ENCODE peak calls at places on chromosome 1, in seven cellular contexts. One of them, this sample, is unnamed.

GRCh38 chr1:40032240-40032891 is 8.2 kb upstream of the CAP1 start:
- DNase-seq in uterus: peak
- DNase-seq in tibial nerve: peak
- DNase-seq in adrenal gland: peak
- DNase-seq in esophagus muscularis mucosa: no peak
- DNase-seq in transverse colon: peak
- DNase-seq in K562: peak
- DNase-seq in this sample: peak

GRCh38 chr1:154767315-154768240 is 102.5 kb downstream of the KCNN3 start:
- DNase-seq in uterus: peak
- DNase-seq in tibial nerve: no peak
- DNase-seq in adrenal gland: no peak
- DNase-seq in esophagus muscularis mucosa: no peak
- DNase-seq in transverse colon: no peak
- DNase-seq in K562: no peak
- DNase-seq in this sample: no peak

GRCh38 chr1:45375104-45376090 is 35.2 kb upstream of the MUTYH start:
- DNase-seq in uterus: no peak
- DNase-seq in tibial nerve: no peak
- DNase-seq in adrenal gland: no peak
- DNase-seq in esophagus muscularis mucosa: no peak
- DNase-seq in transverse colon: no peak
- DNase-seq in K562: no peak
- DNase-seq in this sample: peak

GRCh38 chr1:5758859-5759578 is 233.2 kb downstream of the NPHP4 start:
- DNase-seq in uterus: no peak
- DNase-seq in tibial nerve: no peak
- DNase-seq in adrenal gland: no peak
- DNase-seq in esophagus muscularis mucosa: no peak
- DNase-seq in transverse colon: no peak
- DNase-seq in K562: no peak
- DNase-seq in this sample: no peak

GRCh38 chr1:84271452-84272273 is 29.8 kb upstream of the SAMD13 start:
- DNase-seq in uterus: no peak
- DNase-seq in tibial nerve: no peak
- DNase-seq in adrenal gland: no peak
- DNase-seq in esophagus muscularis mucosa: no peak
- DNase-seq in transverse colon: peak
- DNase-seq in K562: no peak
- DNase-seq in this sample: no peak

GRCh38 chr1:25064465-25065238 is 134.6 kb upstream of the RUNX3 start:
- DNase-seq in uterus: no peak
- DNase-seq in tibial nerve: no peak
- DNase-seq in adrenal gland: no peak
- DNase-seq in esophagus muscularis mucosa: no peak
- DNase-seq in transverse colon: no peak
- DNase-seq in K562: no peak
- DNase-seq in this sample: no peak

GRCh38 chr1:47707887-47708535 is 270.2 kb downstream of the FOXD2 start:
- DNase-seq in uterus: no peak
- DNase-seq in tibial nerve: no peak
- DNase-seq in adrenal gland: no peak
- DNase-seq in esophagus muscularis mucosa: no peak
- DNase-seq in transverse colon: peak
- DNase-seq in K562: no peak
- DNase-seq in this sample: no peak

GRCh38 chr1:39995973-39996393 is 41.0 kb downstream of the MFSD2A start:
- DNase-seq in uterus: no peak
- DNase-seq in tibial nerve: no peak
- DNase-seq in adrenal gland: no peak
- DNase-seq in esophagus muscularis mucosa: no peak
- DNase-seq in transverse colon: peak
- DNase-seq in K562: no peak
- DNase-seq in this sample: no peak

GRCh38 chr1:48616710-48617109 is 144.7 kb upstream of the SPATA6 start:
- DNase-seq in uterus: no peak
- DNase-seq in tibial nerve: no peak
- DNase-seq in adrenal gland: no peak
- DNase-seq in esophagus muscularis mucosa: no peak
- DNase-seq in transverse colon: no peak
- DNase-seq in K562: no peak
- DNase-seq in this sample: no peak

GRCh38 chr1:22105611-22106207 is 37.2 kb downstream of the WNT4 start:
- DNase-seq in uterus: no peak
- DNase-seq in tibial nerve: peak
- DNase-seq in adrenal gland: no peak
- DNase-seq in esophagus muscularis mucosa: no peak
- DNase-seq in transverse colon: no peak
- DNase-seq in K562: peak
- DNase-seq in this sample: peak

GRCh38 chr1:227437495-227438008 is 119.3 kb upstream of the CDC42BPA start:
- DNase-seq in uterus: no peak
- DNase-seq in tibial nerve: no peak
- DNase-seq in adrenal gland: no peak
- DNase-seq in esophagus muscularis mucosa: no peak
- DNase-seq in transverse colon: no peak
- DNase-seq in K562: peak
- DNase-seq in this sample: peak

GRCh38 chr1:163168053-163168452 is 34.7 kb downstream of the RGS5 start:
- DNase-seq in uterus: no peak
- DNase-seq in tibial nerve: no peak
- DNase-seq in adrenal gland: peak
- DNase-seq in esophagus muscularis mucosa: no peak
- DNase-seq in transverse colon: no peak
- DNase-seq in K562: no peak
- DNase-seq in this sample: no peak

DNA sequence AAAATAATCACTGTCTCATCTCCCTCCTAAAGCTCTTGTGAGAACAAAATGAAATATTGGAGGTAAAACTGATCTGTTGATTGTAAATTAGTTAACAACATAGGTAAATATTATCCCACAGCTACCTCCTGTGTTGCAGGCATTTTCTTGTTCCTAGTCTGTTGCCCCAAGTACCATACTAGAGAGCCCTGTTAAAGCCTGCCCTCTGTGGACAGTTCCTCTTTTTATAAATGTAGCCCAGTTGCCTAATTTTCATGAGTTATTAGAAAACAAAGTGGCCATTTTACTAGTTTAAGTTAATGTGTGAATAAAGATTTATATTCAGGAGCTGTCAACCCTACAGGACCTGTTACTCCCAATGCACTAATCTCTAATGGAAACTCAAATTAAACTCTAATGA is 180.0 kb upstream of the KCND3 start:
- DNase-seq in uterus: no peak
- DNase-seq in tibial nerve: no peak
- DNase-seq in adrenal gland: no peak
- DNase-seq in esophagus muscularis mucosa: peak
- DNase-seq in transverse colon: no peak
- DNase-seq in K562: no peak
- DNase-seq in this sample: no peak
- TF ChIP-seq POLR2A in uterus: no peak
- TF ChIP-seq POLR2A in tibial nerve: no peak
- TF ChIP-seq POLR2A in adrenal gland: no peak
- TF ChIP-seq POLR2A in esophagus muscularis mucosa: no peak
- TF ChIP-seq POLR2A in transverse colon: no peak
- TF ChIP-seq POLR2A in K562: no peak
- TF ChIP-seq POLR2A in this sample: no peak

DNA sequence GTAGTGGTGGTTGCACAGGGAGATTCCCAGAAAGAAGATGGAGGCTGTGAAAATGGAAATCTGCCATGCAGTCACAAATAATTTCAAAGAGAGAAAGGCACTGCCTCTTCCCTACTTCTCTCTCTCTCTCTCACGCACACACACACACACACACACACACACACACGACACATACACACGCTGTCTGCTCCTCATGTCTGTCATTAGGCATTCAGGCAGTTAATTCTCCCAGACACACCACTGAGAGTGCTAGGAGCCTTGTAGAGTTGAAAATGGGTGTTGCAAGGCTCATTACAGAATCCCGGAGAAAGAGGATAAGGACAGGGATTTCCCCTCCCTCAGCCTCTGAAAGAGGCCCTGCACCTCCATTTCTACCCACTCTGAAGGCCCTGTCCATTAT is 47.8 kb upstream of the LRRN2 start:
- DNase-seq in uterus: no peak
- DNase-seq in tibial nerve: no peak
- DNase-seq in adrenal gland: no peak
- DNase-seq in esophagus muscularis mucosa: no peak
- DNase-seq in transverse colon: no peak
- DNase-seq in K562: no peak
- DNase-seq in this sample: no peak
- TF ChIP-seq POLR2A in uterus: no peak
- TF ChIP-seq POLR2A in tibial nerve: no peak
- TF ChIP-seq POLR2A in adrenal gland: no peak
- TF ChIP-seq POLR2A in esophagus muscularis mucosa: no peak
- TF ChIP-seq POLR2A in transverse colon: no peak
- TF ChIP-seq POLR2A in K562: no peak
- TF ChIP-seq POLR2A in this sample: no peak

GRCh38 chr1:30183006-30183405 is 540.4 kb downstream of the MATN1 start:
- DNase-seq in uterus: no peak
- DNase-seq in tibial nerve: no peak
- DNase-seq in adrenal gland: no peak
- DNase-seq in esophagus muscularis mucosa: peak
- DNase-seq in transverse colon: no peak
- DNase-seq in K562: no peak
- DNase-seq in this sample: no peak

GRCh38 chr1:30185809-30186208 is 537.6 kb downstream of the MATN1 start:
- DNase-seq in uterus: no peak
- DNase-seq in tibial nerve: no peak
- DNase-seq in adrenal gland: no peak
- DNase-seq in esophagus muscularis mucosa: peak
- DNase-seq in transverse colon: no peak
- DNase-seq in K562: peak
- DNase-seq in this sample: no peak

GRCh38 chr1:30183895-30184294 is 539.5 kb downstream of the MATN1 start:
- DNase-seq in uterus: no peak
- DNase-seq in tibial nerve: no peak
- DNase-seq in adrenal gland: no peak
- DNase-seq in esophagus muscularis mucosa: peak
- DNase-seq in transverse colon: no peak
- DNase-seq in K562: no peak
- DNase-seq in this sample: no peak

GRCh38 chr1:30185313-30185712 is 538.1 kb downstream of the MATN1 start:
- DNase-seq in uterus: no peak
- DNase-seq in tibial nerve: no peak
- DNase-seq in adrenal gland: no peak
- DNase-seq in esophagus muscularis mucosa: no peak
- DNase-seq in transverse colon: no peak
- DNase-seq in K562: no peak
- DNase-seq in this sample: no peak

GRCh38 chr1:30184393-30185141 is 538.8 kb downstream of the MATN1 start:
- DNase-seq in uterus: no peak
- DNase-seq in tibial nerve: no peak
- DNase-seq in adrenal gland: no peak
- DNase-seq in esophagus muscularis mucosa: peak
- DNase-seq in transverse colon: no peak
- DNase-seq in K562: peak
- DNase-seq in this sample: peak
- TF ChIP-seq POLR2A in uterus: no peak
- TF ChIP-seq POLR2A in tibial nerve: no peak
- TF ChIP-seq POLR2A in adrenal gland: no peak
- TF ChIP-seq POLR2A in esophagus muscularis mucosa: no peak
- TF ChIP-seq POLR2A in transverse colon: no peak
- TF ChIP-seq POLR2A in K562: no peak
- TF ChIP-seq POLR2A in this sample: no peak

GRCh38 chr1:206909883-206910318 is 11.8 kb downstream of the FCMR start:
- DNase-seq in uterus: no peak
- DNase-seq in tibial nerve: no peak
- DNase-seq in adrenal gland: no peak
- DNase-seq in esophagus muscularis mucosa: no peak
- DNase-seq in transverse colon: no peak
- DNase-seq in K562: no peak
- DNase-seq in this sample: no peak
- TF ChIP-seq POLR2A in uterus: no peak
- TF ChIP-seq POLR2A in tibial nerve: no peak
- TF ChIP-seq POLR2A in adrenal gland: no peak
- TF ChIP-seq POLR2A in esophagus muscularis mucosa: no peak
- TF ChIP-seq POLR2A in transverse colon: no peak
- TF ChIP-seq POLR2A in K562: no peak
- TF ChIP-seq POLR2A in this sample: no peak

This sample was measured in erythroblast.